ENCODE peak calls at places on chromosome 4, in ten cellular contexts. T, A, R, L, V, C, J, U, Z and E are unnamed samples.
A peak's percentile ranks its signal among the peaks of the same experiment; 100 is the strongest.

GRCh38 chr4:85946821-85947220 is 413.0 kb downstream of the MAPK10 start:
- DNase-seq in T (no peak), A (no peak), R (no peak), L (no peak), V (no peak), C (no peak), J (no peak), U (no peak), Z (no peak), E (no peak)

GRCh38 chr4:13627185-13627605 is 330 bp downstream of the BOD1L1 start:
- DNase-seq in T (no peak), A (peak; percentile 29), R (no peak), L (peak; percentile 1), V (no peak), C (no peak), J (peak; percentile 32), U (peak; percentile 32), Z (no peak), E (no peak)

GRCh38 chr4:151207868-151208267 is 69.1 kb upstream of the PRSS48 start:
- DNase-seq in T (no peak), A (no peak), R (no peak), L (no peak), V (no peak), C (no peak), J (no peak), U (no peak), Z (no peak), E (no peak)

GRCh38 chr4:123709336-123709735 is 312.7 kb downstream of the SPRY1 start:
- DNase-seq in T (no peak), A (no peak), R (no peak), L (no peak), V (no peak), C (peak; percentile 6), J (no peak), U (no peak), Z (no peak), E (no peak)

GRCh38 chr4:10144971-10145370 is 28.4 kb upstream of the WDR1 start:
- DNase-seq in T (no peak), A (no peak), R (no peak), L (no peak), V (no peak), C (no peak), J (no peak), U (no peak), Z (no peak), E (no peak)

GRCh38 chr4:100754741-100755140 is 236.9 kb upstream of the EMCN start:
- DNase-seq in T (no peak), A (no peak), R (no peak), L (no peak), V (no peak), C (peak; percentile 7), J (no peak), U (no peak), Z (peak; percentile 11), E (no peak)

GRCh38 chr4:2416564-2417195 is 1.8 kb downstream of the ZFYVE28 start:
- DNase-seq in T (peak; percentile 51), A (peak; percentile 73), R (no peak), L (no peak), V (peak; percentile 45), C (peak; percentile 23), J (no peak), U (peak; percentile 14), Z (no peak), E (no peak)

GRCh38 chr4:68271851-68272756 is 26.6 kb upstream of the TMPRSS11B start:
- DNase-seq in T (peak; percentile 78), A (peak; percentile 32), R (no peak), L (no peak), V (no peak), C (peak; percentile 79), J (peak; percentile 66), U (peak; percentile 68), Z (peak; percentile 51), E (no peak)

GRCh38 chr4:169617306-169617705 is 3.1 kb upstream of the CLCN3 start:
- DNase-seq in T (no peak), A (no peak), R (no peak), L (no peak), V (no peak), C (no peak), J (no peak), U (no peak), Z (no peak), E (no peak)

GRCh38 chr4:119823891-119824290 is 195.3 kb upstream of the PDE5A start:
- DNase-seq in T (no peak), A (no peak), R (no peak), L (no peak), V (no peak), C (no peak), J (no peak), U (no peak), Z (no peak), E (no peak)

GRCh38 chr4:92359481-92359880 is 55.7 kb downstream of the GRID2 start:
- DNase-seq in T (peak; percentile 7), A (no peak), R (no peak), L (no peak), V (peak; percentile 28), C (no peak), J (no peak), U (no peak), Z (no peak), E (no peak)

GRCh38 chr4:74794341-74794801 is at the start of gene BTC:
- DNase-seq in T (peak; percentile 55), A (peak; percentile 53), R (no peak), L (no peak), V (peak; percentile 77), C (peak; percentile 6), J (peak; percentile 65), U (peak; percentile 3), Z (peak; percentile 17), E (peak; percentile 61)

GRCh38 chr4:601612-602558 is 23.5 kb upstream of the PDE6B start:
- DNase-seq in T (no peak), A (no peak), R (no peak), L (no peak), V (no peak), C (no peak), J (no peak), U (no peak), Z (no peak), E (no peak)

GRCh38 chr4:97016186-97016945 is 1126.9 kb downstream of the STPG2 start:
- DNase-seq in T (peak; percentile 5), A (no peak), R (no peak), L (no peak), V (no peak), C (no peak), J (peak; percentile 7), U (no peak), Z (no peak), E (no peak)

GRCh38 chr4:125243835-125244397 is 70.8 kb upstream of the FAT4 start:
- DNase-seq in T (no peak), A (no peak), R (no peak), L (no peak), V (no peak), C (peak; percentile 18), J (no peak), U (peak; percentile 18), Z (no peak), E (no peak)

GRCh38 chr4:39353478-39354177 is 12.5 kb downstream of the RFC1 start:
- DNase-seq in T (peak; percentile 28), A (no peak), R (no peak), L (no peak), V (no peak), C (peak; percentile 92), J (peak; percentile 45), U (peak; percentile 73), Z (peak; percentile 57), E (no peak)

GRCh38 chr4:83223781-83224180 is 60.8 kb downstream of the COQ2 start:
- DNase-seq in T (peak; percentile 17), A (no peak), R (no peak), L (no peak), V (no peak), C (no peak), J (no peak), U (no peak), Z (peak; percentile 61), E (no peak)

GRCh38 chr4:170259631-170260153 is 169.9 kb upstream of the AADAT start:
- DNase-seq in T (peak; percentile 93), A (peak; percentile 93), R (peak; percentile 18), L (no peak), V (peak; percentile 74), C (peak; percentile 76), J (peak; percentile 90), U (peak; percentile 86), Z (peak; percentile 46), E (peak; percentile 72)

GRCh38 chr4:13529130-13529919 is 15.0 kb downstream of the NKX3-2 start:
- DNase-seq in T (no peak), A (no peak), R (no peak), L (no peak), V (no peak), C (no peak), J (no peak), U (no peak), Z (no peak), E (no peak)

GRCh38 chr4:169810325-169811323 is 52.9 kb upstream of the HPF1 start:
- DNase-seq in T (peak; percentile 84), A (no peak), R (no peak), L (no peak), V (no peak), C (peak; percentile 90), J (peak; percentile 78), U (peak; percentile 82), Z (peak; percentile 73), E (no peak)

GRCh38 chr4:56052966-56053365 is 104.2 kb downstream of the CEP135 start:
- DNase-seq in T (no peak), A (no peak), R (no peak), L (no peak), V (no peak), C (no peak), J (no peak), U (no peak), Z (no peak), E (no peak)

GRCh38 chr4:112302320-112303274 is 5.4 kb downstream of the ALPK1 start:
- DNase-seq in T (no peak), A (no peak), R (no peak), L (no peak), V (no peak), C (no peak), J (no peak), U (no peak), Z (no peak), E (no peak)

GRCh38 chr4:73828945-73829344 is 7.5 kb upstream of the CXCL6 start:
- DNase-seq in T (no peak), A (no peak), R (no peak), L (no peak), V (no peak), C (peak; percentile 83), J (no peak), U (peak; percentile 88), Z (peak; percentile 21), E (no peak)

GRCh38 chr4:109735566-109736454 is 5.9 kb upstream of the PLA2G12A start:
- DNase-seq in T (peak; percentile 42), A (no peak), R (no peak), L (no peak), V (no peak), C (peak; percentile 41), J (no peak), U (peak; percentile 61), Z (no peak), E (no peak)

GRCh38 chr4:167652267-167652666 is 418.0 kb upstream of the SPOCK3 start:
- DNase-seq in T (no peak), A (no peak), R (no peak), L (no peak), V (no peak), C (no peak), J (no peak), U (no peak), Z (no peak), E (no peak)

GRCh38 chr4:138186264-138186663 is 55.9 kb downstream of the SLC7A11 start:
- DNase-seq in T (no peak), A (no peak), R (no peak), L (no peak), V (no peak), C (no peak), J (no peak), U (no peak), Z (no peak), E (no peak)

GRCh38 chr4:72604324-72604723 is 35.3 kb upstream of the ADAMTS3 start:
- DNase-seq in T (peak; percentile 53), A (no peak), R (no peak), L (no peak), V (no peak), C (peak; percentile 65), J (no peak), U (peak; percentile 56), Z (peak; percentile 13), E (no peak)

GRCh38 chr4:123418486-123418931 is 21.9 kb downstream of the SPRY1 start:
- DNase-seq in T (peak; percentile 95), A (peak; percentile 44), R (no peak), L (no peak), V (peak; percentile 43), C (peak; percentile 96), J (no peak), U (peak; percentile 97), Z (peak; percentile 94), E (no peak)